ENCODE peak calls at places on chromosomes 7 and 10, in nine cellular contexts. One of them, this sample, is unnamed.

GRCh38 chr7:141511370-141512335 is 39.6 kb upstream of the AGK start:
- DNase-seq in A549: no peak
- DNase-seq in body of pancreas: peak; percentile 19
- DNase-seq in GM12891: no peak
- DNase-seq in Peyer's patch: peak; percentile 51
- DNase-seq in heart left ventricle: peak; percentile 33
- DNase-seq in H54: no peak
- DNase-seq in tibial nerve: no peak
- DNase-seq in uterus: no peak
- DNase-seq in this sample: no peak

GRCh38 chr7:130242198-130243014 is 24.3 kb upstream of the CPA2 start:
- DNase-seq in uterus: peak; percentile 36
- DNase-seq in body of pancreas: peak; percentile 79
- DNase-seq in GM12891: peak; percentile 25
- DNase-seq in tibial nerve: peak; percentile 41
- DNase-seq in H54: peak; percentile 49
- DNase-seq in heart left ventricle: peak; percentile 51
- DNase-seq in Peyer's patch: peak; percentile 65
- DNase-seq in A549: peak; percentile 51
- DNase-seq in this sample: peak; percentile 29

GRCh38 chr7:114825423-114825951 is 96.4 kb upstream of the MDFIC start:
- DNase-seq in GM12891: no peak
- DNase-seq in uterus: no peak
- DNase-seq in heart left ventricle: no peak
- DNase-seq in A549: no peak
- DNase-seq in Peyer's patch: no peak
- DNase-seq in body of pancreas: no peak
- DNase-seq in H54: no peak
- DNase-seq in tibial nerve: no peak
- DNase-seq in this sample: no peak

GRCh38 chr10:130127612-130128607 is 8.3 kb upstream of the GLRX3 start:
- DNase-seq in A549: peak; percentile 94
- DNase-seq in uterus: peak; percentile 46
- DNase-seq in tibial nerve: peak; percentile 49
- DNase-seq in Peyer's patch: peak; percentile 60
- DNase-seq in GM12891: peak; percentile 77
- DNase-seq in H54: peak; percentile 52
- DNase-seq in heart left ventricle: no peak
- DNase-seq in body of pancreas: peak; percentile 55
- DNase-seq in this sample: peak; percentile 64

GRCh38 chr10:59865101-59865500 is 41.3 kb downstream of the CCDC6 start:
- DNase-seq in GM12891: no peak
- DNase-seq in Peyer's patch: no peak
- DNase-seq in A549: peak; percentile 10
- DNase-seq in H54: no peak
- DNase-seq in body of pancreas: peak; percentile 64
- DNase-seq in heart left ventricle: no peak
- DNase-seq in tibial nerve: no peak
- DNase-seq in uterus: peak; percentile 29
- DNase-seq in this sample: no peak

GRCh38 chr10:121572857-121573540 is 25.2 kb downstream of the FGFR2 start:
- DNase-seq in Peyer's patch: no peak
- DNase-seq in H54: no peak
- DNase-seq in tibial nerve: no peak
- DNase-seq in uterus: no peak
- DNase-seq in A549: no peak
- DNase-seq in heart left ventricle: no peak
- DNase-seq in GM12891: no peak
- DNase-seq in body of pancreas: no peak
- DNase-seq in this sample: no peak

GRCh38 chr10:91495402-91495801 is 85.3 kb downstream of the HECTD2 start:
- DNase-seq in Peyer's patch: no peak
- DNase-seq in tibial nerve: no peak
- DNase-seq in body of pancreas: no peak
- DNase-seq in H54: no peak
- DNase-seq in heart left ventricle: no peak
- DNase-seq in uterus: no peak
- DNase-seq in A549: no peak
- DNase-seq in GM12891: no peak
- DNase-seq in this sample: no peak

GRCh38 chr7:132155715-132156114 is 420.6 kb downstream of the PLXNA4 start:
- DNase-seq in heart left ventricle: no peak
- DNase-seq in tibial nerve: no peak
- DNase-seq in uterus: no peak
- DNase-seq in body of pancreas: no peak
- DNase-seq in GM12891: no peak
- DNase-seq in A549: no peak
- DNase-seq in Peyer's patch: no peak
- DNase-seq in H54: no peak
- DNase-seq in this sample: no peak

GRCh38 chr7:26186364-26187311 is 13.9 kb downstream of the HNRNPA2B1 start:
- DNase-seq in heart left ventricle: no peak
- DNase-seq in GM12891: no peak
- DNase-seq in body of pancreas: no peak
- DNase-seq in tibial nerve: no peak
- DNase-seq in Peyer's patch: no peak
- DNase-seq in uterus: no peak
- DNase-seq in A549: no peak
- DNase-seq in H54: no peak
- DNase-seq in this sample: no peak

GRCh38 chr7:26188291-26188999 is 12.1 kb downstream of the HNRNPA2B1 start:
- DNase-seq in uterus: no peak
- DNase-seq in H54: no peak
- DNase-seq in GM12891: no peak
- DNase-seq in A549: no peak
- DNase-seq in Peyer's patch: no peak
- DNase-seq in body of pancreas: no peak
- DNase-seq in tibial nerve: no peak
- DNase-seq in heart left ventricle: no peak
- DNase-seq in this sample: no peak

GRCh38 chr7:26189000-26189539 is 11.5 kb downstream of the HNRNPA2B1 start:
- DNase-seq in tibial nerve: no peak
- DNase-seq in heart left ventricle: no peak
- DNase-seq in A549: no peak
- DNase-seq in Peyer's patch: no peak
- DNase-seq in uterus: no peak
- DNase-seq in GM12891: no peak
- DNase-seq in H54: no peak
- DNase-seq in body of pancreas: no peak
- DNase-seq in this sample: no peak

GRCh38 chr7:26189697-26190096 is 10.8 kb downstream of the HNRNPA2B1 start:
- DNase-seq in body of pancreas: no peak
- DNase-seq in GM12891: no peak
- DNase-seq in uterus: no peak
- DNase-seq in heart left ventricle: no peak
- DNase-seq in Peyer's patch: no peak
- DNase-seq in tibial nerve: no peak
- DNase-seq in A549: no peak
- DNase-seq in H54: no peak
- DNase-seq in this sample: no peak

DNA sequence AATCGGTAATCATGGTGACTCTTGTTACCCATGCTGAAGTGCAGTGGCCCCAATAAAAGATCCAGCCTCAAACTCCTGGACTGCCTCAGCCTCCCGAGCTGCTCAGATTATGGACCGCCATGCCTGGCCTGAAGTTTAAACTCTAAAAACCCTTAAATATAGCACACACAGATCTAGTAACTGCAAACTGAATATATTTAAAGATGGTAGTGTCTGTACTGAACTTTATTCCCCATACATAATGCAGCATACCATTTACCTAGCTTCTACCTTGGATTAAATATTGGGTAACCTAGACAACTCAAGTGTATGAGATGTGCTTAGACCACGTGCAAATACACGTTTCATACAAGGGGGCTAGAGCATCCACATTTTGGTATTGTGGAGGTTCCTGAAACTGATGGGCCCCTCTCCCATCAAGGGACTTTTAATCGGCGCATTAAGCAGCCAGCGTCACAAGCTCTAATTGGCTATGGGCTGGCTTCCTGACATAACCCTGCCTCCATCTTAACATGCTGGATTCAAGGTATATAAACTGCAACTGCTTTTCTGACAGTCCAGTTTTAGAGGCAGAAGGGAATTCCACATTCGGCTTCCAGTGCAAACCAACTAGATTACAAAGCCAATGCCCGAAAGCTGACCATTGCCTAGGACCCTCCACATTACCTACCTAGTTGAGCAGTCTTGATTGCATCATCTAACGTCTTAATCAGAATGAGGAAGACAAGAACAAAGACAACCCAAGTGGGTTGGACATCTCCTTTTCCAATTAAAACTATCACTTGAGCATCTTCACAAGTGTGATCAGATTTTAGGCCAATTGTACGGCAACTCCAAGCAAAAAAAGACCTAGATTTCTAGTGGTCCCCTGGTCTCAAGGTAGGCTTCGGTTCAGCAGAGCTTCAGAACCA is 12.9 kb downstream of the HNRNPA2B1 start:
- DNase-seq in tibial nerve: no peak
- DNase-seq in body of pancreas: no peak
- DNase-seq in H54: no peak
- DNase-seq in uterus: no peak
- DNase-seq in GM12891: no peak
- DNase-seq in heart left ventricle: no peak
- DNase-seq in Peyer's patch: no peak
- DNase-seq in A549: no peak
- DNase-seq in this sample: no peak
- TF ChIP-seq POLR2A in tibial nerve: no peak
- TF ChIP-seq POLR2A in body of pancreas: no peak
- TF ChIP-seq POLR2A in H54: no peak
- TF ChIP-seq POLR2A in uterus: no peak
- TF ChIP-seq POLR2A in GM12891: peak; percentile 96
- TF ChIP-seq POLR2A in heart left ventricle: no peak
- TF ChIP-seq POLR2A in Peyer's patch: no peak
- TF ChIP-seq POLR2A in A549: no peak
- TF ChIP-seq POLR2A in this sample: peak; percentile 89

DNA sequence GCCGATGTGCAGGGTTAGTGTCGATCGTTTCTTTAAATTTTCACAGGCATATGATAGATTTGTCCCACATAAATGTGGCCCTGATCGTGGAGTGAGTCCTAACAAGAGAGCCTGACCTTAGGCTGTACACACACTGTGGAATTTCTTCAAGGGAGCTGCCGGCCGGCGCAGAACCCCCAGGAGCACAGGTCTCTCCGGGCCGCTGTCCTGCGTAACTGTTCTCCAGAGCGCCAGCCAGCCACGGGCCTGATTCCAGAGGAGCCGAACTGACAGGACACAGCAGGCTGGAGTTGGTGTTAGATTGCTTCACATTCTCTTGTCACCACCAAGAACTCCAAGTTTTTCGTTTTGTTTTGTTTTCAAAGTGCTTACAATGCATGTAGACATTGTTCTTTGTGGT is 37.3 kb downstream of the SHH start:
- DNase-seq in tibial nerve: no peak
- DNase-seq in Peyer's patch: peak; percentile 46
- DNase-seq in heart left ventricle: no peak
- DNase-seq in uterus: peak; percentile 39
- DNase-seq in GM12891: no peak
- DNase-seq in body of pancreas: no peak
- DNase-seq in H54: no peak
- DNase-seq in A549: no peak
- DNase-seq in this sample: no peak
- TF ChIP-seq POLR2A in tibial nerve: no peak
- TF ChIP-seq POLR2A in Peyer's patch: no peak
- TF ChIP-seq POLR2A in heart left ventricle: no peak
- TF ChIP-seq POLR2A in uterus: no peak
- TF ChIP-seq POLR2A in GM12891: no peak
- TF ChIP-seq POLR2A in body of pancreas: no peak
- TF ChIP-seq POLR2A in H54: no peak
- TF ChIP-seq POLR2A in A549: no peak
- TF ChIP-seq POLR2A in this sample: no peak

GRCh38 chr10:77886795-77887355 is 39.7 kb downstream of the DLG5 start:
- DNase-seq in body of pancreas: no peak
- DNase-seq in GM12891: no peak
- DNase-seq in A549: no peak
- DNase-seq in heart left ventricle: no peak
- DNase-seq in tibial nerve: no peak
- DNase-seq in H54: no peak
- DNase-seq in Peyer's patch: no peak
- DNase-seq in uterus: no peak
- DNase-seq in this sample: no peak

GRCh38 chr10:77888356-77888703 is 38.2 kb downstream of the DLG5 start:
- DNase-seq in Peyer's patch: no peak
- DNase-seq in GM12891: no peak
- DNase-seq in H54: no peak
- DNase-seq in uterus: no peak
- DNase-seq in tibial nerve: no peak
- DNase-seq in body of pancreas: no peak
- DNase-seq in A549: no peak
- DNase-seq in heart left ventricle: no peak
- DNase-seq in this sample: no peak

GRCh38 chr10:77890097-77890496 is 36.5 kb downstream of the DLG5 start:
- DNase-seq in GM12891: no peak
- DNase-seq in body of pancreas: no peak
- DNase-seq in heart left ventricle: no peak
- DNase-seq in A549: no peak
- DNase-seq in tibial nerve: no peak
- DNase-seq in H54: no peak
- DNase-seq in Peyer's patch: no peak
- DNase-seq in uterus: no peak
- DNase-seq in this sample: no peak

GRCh38 chr10:77887631-77888355 is 38.8 kb downstream of the DLG5 start:
- DNase-seq in uterus: no peak
- DNase-seq in heart left ventricle: no peak
- DNase-seq in tibial nerve: no peak
- DNase-seq in A549: no peak
- DNase-seq in H54: no peak
- DNase-seq in GM12891: no peak
- DNase-seq in body of pancreas: no peak
- DNase-seq in Peyer's patch: no peak
- DNase-seq in this sample: no peak

DNA sequence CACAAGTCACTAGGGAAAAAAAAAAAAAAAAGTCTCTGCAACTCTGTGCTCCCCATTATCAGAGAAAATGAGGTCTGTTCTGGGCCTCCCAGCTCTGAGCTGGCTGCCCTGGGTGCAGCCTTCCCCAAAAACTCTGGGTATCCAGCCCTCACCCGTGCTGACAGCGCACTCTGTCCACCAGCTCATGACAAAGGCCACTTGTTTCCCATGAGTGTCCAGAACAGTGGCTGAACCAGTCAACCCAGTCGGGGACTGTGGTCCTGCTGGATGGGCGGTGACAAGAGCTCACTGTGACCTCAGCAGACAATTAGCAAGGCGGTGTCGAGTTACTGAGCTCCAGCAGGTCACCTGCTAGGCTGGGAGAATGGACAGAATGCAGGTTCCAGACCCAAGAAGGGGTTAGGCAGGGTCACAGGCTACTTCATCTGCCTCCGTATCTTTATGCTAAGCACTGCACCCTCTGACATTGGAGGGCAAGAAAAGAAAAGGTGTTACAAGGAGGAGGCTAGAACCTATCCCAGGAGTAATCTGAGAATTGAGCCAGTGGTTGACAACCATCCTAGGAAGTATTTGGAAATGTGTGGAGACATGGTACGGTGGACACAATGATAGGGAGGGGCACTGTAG is 37.2 kb downstream of the DLG5 start:
- DNase-seq in GM12891: no peak
- DNase-seq in Peyer's patch: peak; percentile 71
- DNase-seq in H54: no peak
- DNase-seq in A549: no peak
- DNase-seq in body of pancreas: peak; percentile 85
- DNase-seq in heart left ventricle: no peak
- DNase-seq in tibial nerve: no peak
- DNase-seq in uterus: no peak
- DNase-seq in this sample: no peak
- TF ChIP-seq POLR2A in GM12891: no peak
- TF ChIP-seq POLR2A in Peyer's patch: no peak
- TF ChIP-seq POLR2A in H54: no peak
- TF ChIP-seq POLR2A in A549: no peak
- TF ChIP-seq POLR2A in body of pancreas: peak; percentile 37
- TF ChIP-seq POLR2A in heart left ventricle: no peak
- TF ChIP-seq POLR2A in tibial nerve: no peak
- TF ChIP-seq POLR2A in uterus: no peak
- TF ChIP-seq POLR2A in this sample: no peak

GRCh38 chr7:139777948-139778841 is at the start of gene HIPK2:
- DNase-seq in A549: peak; percentile 76
- DNase-seq in body of pancreas: peak; percentile 73
- DNase-seq in uterus: peak; percentile 80
- DNase-seq in tibial nerve: peak; percentile 62
- DNase-seq in heart left ventricle: peak; percentile 90
- DNase-seq in GM12891: peak; percentile 88
- DNase-seq in H54: peak; percentile 83
- DNase-seq in Peyer's patch: peak; percentile 81
- DNase-seq in this sample: peak; percentile 83

GRCh38 chr7:139774376-139774775 is 3.4 kb downstream of the HIPK2 start:
- DNase-seq in tibial nerve: no peak
- DNase-seq in Peyer's patch: no peak
- DNase-seq in uterus: no peak
- DNase-seq in H54: peak; percentile 87
- DNase-seq in A549: no peak
- DNase-seq in heart left ventricle: no peak
- DNase-seq in GM12891: no peak
- DNase-seq in body of pancreas: no peak
- DNase-seq in this sample: no peak

GRCh38 chr7:139776486-139777303 is 1.1 kb downstream of the HIPK2 start:
- DNase-seq in GM12891: no peak
- DNase-seq in Peyer's patch: peak; percentile 65
- DNase-seq in body of pancreas: peak; percentile 45
- DNase-seq in heart left ventricle: no peak
- DNase-seq in tibial nerve: peak; percentile 31
- DNase-seq in uterus: peak; percentile 20
- DNase-seq in A549: peak; percentile 52
- DNase-seq in H54: peak; percentile 46
- DNase-seq in this sample: no peak

GRCh38 chr7:139777304-139777890 is 401 bp downstream of the HIPK2 start:
- DNase-seq in Peyer's patch: peak; percentile 59
- DNase-seq in heart left ventricle: peak; percentile 46
- DNase-seq in uterus: peak; percentile 48
- DNase-seq in GM12891: peak; percentile 41
- DNase-seq in body of pancreas: peak; percentile 50
- DNase-seq in tibial nerve: no peak
- DNase-seq in H54: no peak
- DNase-seq in A549: peak; percentile 43
- DNase-seq in this sample: peak; percentile 38

GRCh38 chr7:139775829-139776266 is 1.9 kb downstream of the HIPK2 start:
- DNase-seq in tibial nerve: peak; percentile 93
- DNase-seq in Peyer's patch: no peak
- DNase-seq in A549: peak; percentile 78
- DNase-seq in H54: peak; percentile 61
- DNase-seq in GM12891: peak; percentile 35
- DNase-seq in uterus: peak; percentile 42
- DNase-seq in body of pancreas: peak; percentile 79
- DNase-seq in heart left ventricle: peak; percentile 73
- DNase-seq in this sample: peak; percentile 28
- TF ChIP-seq POLR2A in tibial nerve: peak; percentile 42
- TF ChIP-seq POLR2A in Peyer's patch: no peak
- TF ChIP-seq POLR2A in A549: no peak
- TF ChIP-seq POLR2A in H54: no peak
- TF ChIP-seq POLR2A in GM12891: no peak
- TF ChIP-seq POLR2A in uterus: no peak
- TF ChIP-seq POLR2A in body of pancreas: peak; percentile 41
- TF ChIP-seq POLR2A in heart left ventricle: no peak
- TF ChIP-seq POLR2A in this sample: peak; percentile 28

This sample was measured in GM12892.